ENCODE peak calls at places on chromosome 19, in seven cellular contexts. M is upper lobe of left lung; O is neural progenitor cell; F is uterus; Q is Panc1; C is CD8-positive, alpha-beta T cell; E is substantia nigra. J is an unnamed sample.

GRCh38 chr19:55333870-55334269 is 5.8 kb upstream of the KMT5C start:
- DNase-seq in O (no peak), C (no peak), E (no peak), Q (no peak), M (no peak), F (no peak), J (no peak)

GRCh38 chr19:49638360-49638759 is 1.6 kb downstream of the RRAS start:
- DNase-seq in Q (no peak), M (no peak), O (peak), C (no peak), E (no peak), F (peak), J (no peak)

GRCh38 chr19:45396389-45397260 is 8.2 kb downstream of the PPP1R13L start:
- DNase-seq in O (no peak), E (no peak), F (no peak), Q (no peak), C (no peak), M (peak), J (no peak)

GRCh38 chr19:18436651-18437478 is 1.1 kb downstream of the ISYNA1 start:
- DNase-seq in Q (no peak), O (peak), M (peak), C (peak), F (peak), E (peak), J (no peak)

GRCh38 chr19:31718898-31719297 is 369.7 kb upstream of the TSHZ3 start:
- DNase-seq in M (no peak), O (no peak), C (no peak), F (no peak), Q (no peak), E (no peak), J (no peak)

GRCh38 chr19:22634450-22634827 is 315 bp downstream of the ZNF492 start:
- DNase-seq in M (peak), O (no peak), C (no peak), E (no peak), Q (no peak), F (no peak), J (no peak)

GRCh38 chr19:33434886-33435705 is 61.6 kb downstream of the CEBPG start:
- DNase-seq in F (no peak), O (peak), E (no peak), M (no peak), Q (no peak), C (no peak), J (no peak)

GRCh38 chr19:35017507-35017906 is 12.8 kb upstream of the SCN1B start:
- DNase-seq in F (no peak), M (no peak), C (no peak), E (peak), Q (no peak), O (no peak), J (no peak)

GRCh38 chr19:39188960-39189359 is 7.8 kb upstream of the NCCRP1 start:
- DNase-seq in Q (no peak), F (no peak), C (no peak), E (no peak), O (no peak), M (no peak), J (no peak)
- H3K27ac ChIP-seq in Q (no peak), F (no peak), C (no peak), E (no peak), O (no peak), M (no peak), J (no peak)

GRCh38 chr19:678791-679388 is 2.7 kb downstream of the FSTL3 start:
- DNase-seq in C (no peak), F (no peak), Q (no peak), O (no peak), E (no peak), M (peak), J (no peak)

GRCh38 chr19:676343-677105 is at the start of gene FSTL3:
- DNase-seq in E (no peak), C (no peak), M (peak), F (peak), Q (no peak), O (peak), J (no peak)

GRCh38 chr19:677601-678380 is 1.6 kb downstream of the FSTL3 start:
- DNase-seq in C (no peak), F (no peak), O (no peak), Q (no peak), E (no peak), M (peak), J (no peak)

GRCh38 chr19:676007-676342 is 217 bp upstream of the FSTL3 start:
- DNase-seq in E (no peak), O (no peak), M (no peak), C (no peak), Q (no peak), F (no peak), J (no peak)

DNA sequence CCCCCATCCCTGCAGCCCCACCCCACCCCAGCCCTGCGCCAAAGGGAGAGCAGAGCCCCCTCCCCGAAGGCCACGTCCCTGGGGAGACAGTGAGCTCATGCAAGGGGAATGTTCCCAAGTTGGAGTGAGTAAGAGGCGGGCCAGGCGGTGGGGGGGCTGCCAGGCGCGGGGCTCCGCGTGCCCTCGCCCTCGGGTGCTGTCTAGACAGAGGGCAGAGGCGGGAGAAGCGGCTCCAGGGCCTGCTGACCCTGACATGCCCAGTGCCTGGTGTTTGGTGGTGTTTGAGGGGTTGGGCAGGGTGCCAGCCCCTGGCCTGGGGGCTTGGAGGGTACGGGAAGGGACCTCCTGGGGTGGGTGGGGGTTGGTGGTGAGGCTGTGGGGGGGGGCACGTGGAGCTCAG is 1.0 kb downstream of the FSTL3 start:
- DNase-seq in O (no peak), E (no peak), F (peak), Q (no peak), C (no peak), M (peak), J (no peak)
- H3K27ac ChIP-seq in O (no peak), E (no peak), F (peak), Q (no peak), C (no peak), M (peak), J (peak)

GRCh38 chr19:17423429-17424208 is 3.8 kb downstream of the MVB12A start:
- DNase-seq in Q (no peak), C (no peak), F (no peak), E (no peak), O (no peak), M (peak), J (no peak)
- H3K27ac ChIP-seq in Q (no peak), C (no peak), F (no peak), E (no peak), O (no peak), M (no peak), J (no peak)

GRCh38 chr19:14761607-14762006 is 16.8 kb downstream of the ADGRE2 start:
- DNase-seq in Q (no peak), O (no peak), F (no peak), M (no peak), E (no peak), C (no peak), J (no peak)
- H3K27ac ChIP-seq in Q (no peak), O (no peak), F (no peak), M (no peak), E (no peak), C (no peak), J (no peak)

DNA sequence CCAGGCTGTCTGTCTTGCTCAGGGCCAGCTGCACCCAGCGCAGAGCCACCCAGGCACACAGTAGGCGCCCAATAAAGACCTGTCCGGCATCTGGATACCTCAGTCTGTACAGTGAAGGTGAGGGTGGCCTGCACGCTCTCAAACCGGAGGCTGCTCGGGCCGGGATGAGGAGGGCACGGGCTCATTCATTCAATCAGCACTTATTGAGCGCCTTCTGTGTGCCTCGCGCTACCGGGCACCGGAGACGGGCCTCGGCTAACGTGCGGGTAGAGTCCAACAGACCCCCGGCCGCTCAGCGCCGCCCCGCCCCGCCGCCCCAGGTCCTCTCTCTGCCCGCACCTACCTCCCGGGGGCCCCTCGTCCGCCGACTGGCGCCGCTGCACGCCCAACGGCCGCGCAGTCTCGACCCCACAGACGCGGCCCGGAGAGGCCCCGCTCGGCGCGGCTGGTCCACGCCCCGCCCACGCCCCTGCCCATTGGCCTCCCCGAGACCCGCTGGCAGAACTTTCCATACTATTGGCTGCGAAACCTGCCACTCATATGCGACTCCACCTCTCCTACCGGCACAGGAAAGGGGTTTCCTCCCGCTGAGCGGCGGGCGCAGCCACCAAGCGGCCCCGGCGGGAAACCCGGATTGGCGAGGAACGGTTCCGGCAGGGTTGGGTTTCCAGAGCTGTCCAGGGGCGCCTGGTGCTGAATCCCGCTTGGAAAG is at the start of gene SLC39A3:
- DNase-seq in C (peak), F (peak), E (peak), O (peak), Q (peak), M (peak), J (peak)
- H3K27ac ChIP-seq in C (peak), F (no peak), E (peak), O (no peak), Q (peak), M (peak), J (no peak)

GRCh38 chr19:13076320-13076719 is 26.3 kb downstream of the LYL1 start:
- DNase-seq in Q (no peak), O (no peak), C (no peak), E (no peak), M (no peak), F (peak), J (no peak)
- H3K27ac ChIP-seq in Q (no peak), O (no peak), C (no peak), E (peak), M (peak), F (peak), J (no peak)

GRCh38 chr19:41353466-41354342 is at the start of gene TGFB1:
- DNase-seq in F (peak), E (peak), C (peak), O (peak), M (peak), Q (no peak), J (no peak)
- H3K27ac ChIP-seq in F (peak), E (peak), C (peak), O (no peak), M (peak), Q (peak), J (peak)

GRCh38 chr19:4971424-4971793 is 2.5 kb downstream of the KDM4B start:
- DNase-seq in E (no peak), C (no peak), O (no peak), F (no peak), Q (no peak), M (no peak), J (no peak)
- H3K27ac ChIP-seq in E (no peak), C (no peak), O (no peak), F (peak), Q (peak), M (peak), J (peak)

GRCh38 chr19:43781630-43782310 is 997 bp upstream of the KCNN4 start:
- DNase-seq in E (no peak), F (no peak), M (no peak), Q (no peak), O (no peak), C (no peak), J (no peak)

GRCh38 chr19:43782311-43782660 is 1.5 kb upstream of the KCNN4 start:
- DNase-seq in C (no peak), F (no peak), M (no peak), O (no peak), E (no peak), Q (no peak), J (no peak)

GRCh38 chr19:43783636-43784035 is 2.9 kb upstream of the KCNN4 start:
- DNase-seq in E (no peak), M (no peak), O (no peak), F (no peak), Q (no peak), C (no peak), J (no peak)

GRCh38 chr19:43784251-43784980 is 3.6 kb upstream of the KCNN4 start:
- DNase-seq in M (no peak), E (no peak), Q (no peak), C (peak), O (no peak), F (no peak), J (no peak)

GRCh38 chr19:43782689-43783231 is 2.0 kb upstream of the KCNN4 start:
- DNase-seq in E (no peak), F (no peak), M (peak), C (no peak), Q (no peak), O (no peak), J (no peak)
- H3K27ac ChIP-seq in E (no peak), F (no peak), M (no peak), C (peak), Q (peak), O (no peak), J (peak)